ENCODE peak calls at places on chromosomes 6 and 20, in six cellular contexts. P is adrenal gland, A is IMR-90, O is Peyer's patch, W is transverse colon, M is HCT116. V is an unnamed sample.

GRCh38 chr6:167750956-167751358 is 75.8 kb upstream of the AFDN start:
- DNase-seq in P (peak; percentile 71), A (no peak), O (peak; percentile 69), W (peak; percentile 84), M (peak; percentile 8), V (no peak)

GRCh38 chr6:21679761-21680265 is 86.3 kb downstream of the SOX4 start:
- DNase-seq in P (no peak), A (peak; percentile 88), O (no peak), W (no peak), M (no peak), V (peak; percentile 57)

GRCh38 chr6:112802154-112802553 is 455.0 kb downstream of the RFPL4B start:
- DNase-seq in P (no peak), A (peak; percentile 96), O (no peak), W (no peak), M (no peak), V (no peak)

GRCh38 chr20:53940883-53941546 is 129.4 kb downstream of the BCAS1 start:
- DNase-seq in P (no peak), A (peak; percentile 94), O (no peak), W (no peak), M (no peak), V (peak; percentile 42)

GRCh38 chr6:169344651-169345050 is 91.0 kb upstream of the THBS2 start:
- DNase-seq in P (no peak), A (no peak), O (no peak), W (no peak), M (no peak), V (no peak)

GRCh38 chr6:24469829-24470228 is 19.5 kb downstream of the GPLD1 start:
- DNase-seq in P (no peak), A (no peak), O (no peak), W (no peak), M (no peak), V (no peak)

GRCh38 chr6:2758980-2759379 is 6.2 kb upstream of the WRNIP1 start:
- DNase-seq in P (no peak), A (no peak), O (no peak), W (no peak), M (no peak), V (no peak)

GRCh38 chr6:28657367-28657755 is 131.7 kb downstream of the GPX5 start:
- DNase-seq in P (no peak), A (no peak), O (no peak), W (no peak), M (no peak), V (no peak)

GRCh38 chr20:31987744-31988143 is 19.8 kb downstream of the XKR7 start:
- DNase-seq in P (peak; percentile 42), A (no peak), O (no peak), W (no peak), M (no peak), V (peak; percentile 60)

GRCh38 chr6:31011153-31011552 is 879 bp downstream of the MUC22 start:
- DNase-seq in P (no peak), A (no peak), O (no peak), W (no peak), M (no peak), V (no peak)

GRCh38 chr6:31020057-31020456 is 9.8 kb downstream of the MUC22 start:
- DNase-seq in P (no peak), A (no peak), O (no peak), W (no peak), M (no peak), V (no peak)

DNA sequence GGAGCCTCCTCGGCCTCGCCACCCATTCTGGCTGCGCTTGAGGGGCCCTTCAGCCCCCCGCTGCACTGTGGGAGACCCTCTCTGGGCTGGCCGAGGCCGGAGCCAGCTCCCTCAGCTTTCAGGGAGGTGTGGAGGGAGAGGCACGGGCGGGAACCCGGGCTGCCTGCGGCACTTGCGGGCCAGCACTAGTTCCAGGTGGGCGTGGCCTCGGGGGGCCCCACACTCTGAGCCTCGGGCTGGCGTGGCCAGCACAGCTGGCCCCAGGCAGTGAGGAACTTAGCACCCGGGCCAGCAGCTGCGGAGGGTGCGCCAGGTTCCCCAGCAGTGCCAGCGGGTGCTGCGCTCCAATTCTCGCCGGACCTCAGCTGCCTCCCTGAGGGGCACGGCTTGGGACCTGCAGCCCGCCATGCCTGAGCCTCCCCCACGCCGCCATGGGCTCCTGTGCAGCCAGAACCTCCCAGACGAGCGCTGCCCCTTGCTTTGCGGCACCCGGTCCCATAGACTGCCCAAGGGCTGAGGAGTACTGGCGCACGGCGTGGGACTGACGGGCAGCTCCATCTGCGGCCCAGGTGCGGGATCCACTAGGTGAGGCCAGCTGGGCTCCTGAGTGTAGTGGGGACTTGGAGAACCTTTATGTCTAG is 6.5 kb downstream of the MUC22 start:
- DNase-seq in P (no peak), A (no peak), O (no peak), W (no peak), M (no peak), V (no peak)
- TF ChIP-seq POLR2A in P (no peak), A (no peak), O (no peak), W (no peak), M (no peak), V (no peak)

DNA sequence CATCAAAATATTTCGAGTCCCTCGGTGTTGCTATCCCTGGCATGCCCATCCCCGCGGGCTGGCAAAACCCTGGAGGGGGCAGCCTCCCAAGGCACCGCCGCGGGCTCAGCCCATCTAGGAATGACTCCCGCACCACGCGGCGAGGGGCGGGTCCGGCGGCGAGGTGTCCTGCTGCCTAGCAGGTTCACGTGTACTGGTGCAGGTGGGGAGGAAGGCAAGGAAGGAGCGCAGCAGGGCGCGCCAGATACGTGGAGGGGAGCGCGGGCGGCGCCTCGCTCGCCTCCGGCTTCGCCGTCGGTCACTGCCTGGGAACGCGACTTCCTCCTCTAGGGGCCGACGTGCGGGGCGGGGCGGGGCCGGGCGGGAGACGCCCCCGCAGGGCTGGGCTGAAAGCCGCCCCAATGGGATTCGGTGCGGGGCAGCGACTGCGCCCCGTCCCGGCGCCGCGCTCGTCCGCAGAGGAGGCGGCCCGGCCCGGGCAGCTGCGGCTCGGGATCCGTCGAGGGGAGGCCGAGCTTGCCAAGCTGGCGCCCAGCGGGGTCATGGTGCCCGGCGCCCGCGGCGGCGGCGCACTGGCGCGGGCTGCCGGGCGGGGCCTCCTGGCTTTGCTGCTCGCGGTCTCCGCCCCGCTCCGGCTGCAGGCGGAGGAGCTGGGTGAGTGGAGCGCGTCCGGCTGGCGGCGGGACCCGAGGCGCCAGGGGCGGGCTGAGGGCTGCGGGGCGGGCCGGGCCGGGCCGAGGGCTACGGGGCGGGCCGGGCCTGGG is at the start of gene DCBLD1:
- DNase-seq in P (peak; percentile 79), A (peak; percentile 70), O (peak; percentile 86), W (peak; percentile 86), M (peak; percentile 78), V (peak; percentile 62)
- TF ChIP-seq POLR2A in P (peak; percentile 34), A (peak; percentile 68), O (peak; percentile 83), W (peak; percentile 65), M (peak; percentile 59), V (peak; percentile 62)

GRCh38 chr6:56691201-56691595 is 48.5 kb upstream of the DST start:
- DNase-seq in P (no peak), A (no peak), O (peak; percentile 68), W (peak; percentile 57), M (no peak), V (no peak)
- TF ChIP-seq POLR2A in P (no peak), A (no peak), O (peak; percentile 60), W (peak; percentile 72), M (no peak), V (no peak)

GRCh38 chr6:123565529-123565928 is 71.2 kb downstream of the TRDN start:
- DNase-seq in P (no peak), A (no peak), O (no peak), W (no peak), M (no peak), V (no peak)
- TF ChIP-seq POLR2A in P (no peak), A (no peak), O (no peak), W (no peak), M (no peak), V (no peak)

GRCh38 chr20:46304361-46304760 is 3.9 kb downstream of the CDH22 start:
- DNase-seq in P (no peak), A (peak; percentile 51), O (no peak), W (no peak), M (no peak), V (no peak)
- TF ChIP-seq POLR2A in P (no peak), A (no peak), O (no peak), W (no peak), M (no peak), V (no peak)

DNA sequence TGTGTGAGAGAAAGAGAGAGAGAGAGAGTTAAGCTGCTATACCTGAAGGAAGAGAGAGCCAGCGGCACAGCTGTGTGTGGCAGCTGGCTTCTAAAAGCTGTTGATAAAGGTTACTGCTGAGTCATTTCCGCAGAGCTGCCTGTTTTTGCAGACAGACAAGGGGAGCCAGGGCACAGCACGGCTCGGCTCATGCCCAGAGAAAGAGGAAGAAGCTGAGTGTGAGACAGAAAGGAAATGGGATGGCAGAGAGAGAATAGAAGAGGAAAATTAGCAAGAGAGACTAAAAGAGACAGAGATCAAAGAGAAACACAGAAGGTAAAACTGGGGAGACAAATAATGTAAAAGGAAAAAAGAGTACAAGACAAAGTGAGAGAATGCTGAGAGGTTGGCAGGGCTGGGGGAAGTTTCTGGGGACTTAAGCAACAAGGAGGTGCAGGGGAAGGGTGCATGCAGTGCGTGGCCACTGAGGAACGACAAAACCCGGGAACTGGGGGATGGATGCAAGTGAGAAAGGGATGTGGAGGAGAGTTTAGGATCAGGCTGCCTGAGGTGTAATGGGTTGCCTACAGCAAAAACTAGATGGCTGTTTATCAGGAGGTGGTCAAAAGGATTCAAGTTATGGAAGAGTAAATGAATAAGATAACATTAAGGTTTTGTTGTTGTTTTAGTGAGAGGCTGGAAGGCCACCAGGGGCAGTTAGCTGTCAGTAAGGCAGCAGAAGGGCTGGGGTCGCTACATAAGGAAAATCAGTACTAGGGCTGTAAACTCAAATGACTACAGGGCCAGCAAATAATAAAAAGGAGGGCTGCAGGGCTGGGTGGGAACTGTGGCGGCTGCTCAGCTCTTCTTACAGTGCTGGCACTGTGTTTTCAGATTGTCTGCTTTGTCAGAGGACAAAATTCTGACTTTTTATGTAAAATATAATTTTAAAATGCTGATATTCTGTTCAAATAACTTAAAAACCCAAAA is 22.9 kb downstream of the HLA-A start:
- DNase-seq in P (peak; percentile 93), A (peak; percentile 91), O (peak; percentile 95), W (peak; percentile 88), M (peak; percentile 73), V (peak; percentile 61)
- TF ChIP-seq POLR2A in P (peak; percentile 56), A (no peak), O (peak; percentile 67), W (peak; percentile 85), M (no peak), V (no peak)

DNA sequence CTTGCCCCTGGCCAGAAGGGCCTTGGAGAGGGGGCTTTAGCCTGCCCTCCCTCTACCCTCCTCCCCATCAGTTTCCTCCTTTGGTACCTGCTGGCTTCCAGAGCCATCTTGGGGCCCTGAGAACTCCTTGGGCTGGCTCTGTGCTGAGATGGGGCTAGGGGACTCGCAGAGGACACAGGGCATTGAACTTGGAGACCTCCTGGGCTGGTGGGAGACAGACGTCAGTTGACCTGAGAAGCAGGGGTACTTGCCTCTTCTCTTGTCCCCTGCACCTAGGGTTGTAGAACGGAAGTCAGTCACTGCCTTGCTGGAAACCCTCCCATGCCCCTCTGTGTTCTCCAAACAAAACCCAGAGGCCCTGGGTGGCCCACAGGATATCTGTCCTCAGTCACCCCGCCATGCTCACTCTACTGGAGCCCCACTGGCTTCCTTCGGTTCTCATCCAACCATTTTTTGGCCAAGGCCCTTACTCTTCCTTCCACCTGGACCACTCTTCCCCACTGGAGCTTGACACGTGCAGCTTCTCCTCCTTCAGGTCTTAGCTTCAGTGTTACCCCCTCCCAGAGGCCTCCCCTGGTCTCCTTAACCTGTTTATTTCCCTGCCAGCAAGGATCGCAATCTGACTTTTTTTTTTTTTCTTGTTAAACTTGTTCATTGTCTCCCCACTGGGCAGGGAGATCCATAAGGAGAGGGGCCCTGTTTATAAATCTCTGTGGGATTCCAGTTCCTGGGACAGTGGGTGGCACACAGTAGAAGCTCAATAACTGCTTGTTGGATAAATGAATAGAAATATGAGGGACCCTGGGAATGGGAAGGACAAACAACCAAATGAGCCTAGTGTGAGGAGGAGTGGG is 971 bp downstream of the RBCK1 start:
- DNase-seq in P (no peak), A (no peak), O (peak; percentile 45), W (no peak), M (no peak), V (no peak)
- TF ChIP-seq POLR2A in P (no peak), A (no peak), O (no peak), W (no peak), M (no peak), V (no peak)

GRCh38 chr6:110509617-110510231 is 33.3 kb upstream of the SLC22A16 start:
- DNase-seq in P (peak; percentile 35), A (peak; percentile 89), O (no peak), W (no peak), M (peak; percentile 68), V (no peak)
- TF ChIP-seq POLR2A in P (no peak), A (no peak), O (no peak), W (no peak), M (no peak), V (no peak)

V was measured in H54.